ENCODE peak calls at places on chromosomes 16 and 17, in ten cellular contexts. L is dorsolateral prefrontal cortex; R is brain microvascular endothelial cell; W is cardiac fibroblast; T is body of pancreas; M is heart left ventricle; C is CD4-positive, alpha-beta T cell; B is epithelial cell of proximal tubule; S is breast epithelium; K is ascending aorta. O is an unnamed sample.

GRCh38 chr16:10920726-10921427 is 21.4 kb downstream of the DEXI start:
- DNase-seq in B (peak), R (no peak), C (no peak), L (no peak), W (no peak), K (no peak), S (no peak), M (no peak), T (no peak), O (no peak)

GRCh38 chr16:79751785-79752184 is 151.2 kb upstream of the MAF start:
- DNase-seq in L (no peak), T (peak), R (no peak), C (no peak), M (peak), K (peak), S (no peak), B (no peak), W (peak), O (no peak)

GRCh38 chr17:51670899-51671298 is 410.6 kb downstream of the UTP18 start:
- DNase-seq in B (no peak), C (no peak), R (no peak), T (no peak), L (no peak), M (no peak), K (no peak), W (no peak), S (no peak), O (no peak)

GRCh38 chr17:33949100-33949499 is 306.0 kb upstream of the CCL2 start:
- DNase-seq in T (peak), M (no peak), K (no peak), S (no peak), R (no peak), L (no peak), W (no peak), C (no peak), B (no peak), O (no peak)

GRCh38 chr16:47777191-47777590 is 316.1 kb downstream of the PHKB start:
- DNase-seq in K (no peak), T (no peak), M (no peak), L (no peak), B (no peak), C (no peak), R (peak), W (peak), S (no peak), O (no peak)

GRCh38 chr16:8963010-8963824 is 489 bp downstream of the USP7 start:
- DNase-seq in S (no peak), R (no peak), B (no peak), T (peak), C (peak), W (no peak), L (no peak), K (no peak), M (peak), O (no peak)

GRCh38 chr16:69465083-69465721 is 40.8 kb downstream of the CYB5B start:
- DNase-seq in W (peak), C (peak), K (no peak), M (no peak), R (peak), T (no peak), S (no peak), L (no peak), B (no peak), O (peak)

GRCh38 chr16:31870809-31871208 is 2.8 kb upstream of the ZNF267 start:
- DNase-seq in S (no peak), M (no peak), W (no peak), L (no peak), T (no peak), C (no peak), B (no peak), R (no peak), K (no peak), O (no peak)

GRCh38 chr17:51352798-51353197 is 92.5 kb downstream of the UTP18 start:
- DNase-seq in W (no peak), B (no peak), M (no peak), L (no peak), T (no peak), S (no peak), K (no peak), C (no peak), R (no peak), O (no peak)

GRCh38 chr16:47855431-47855830 is 300.4 kb downstream of the ABCC12 start:
- DNase-seq in B (no peak), C (no peak), R (no peak), S (no peak), W (no peak), K (no peak), T (no peak), M (no peak), L (no peak), O (no peak)

GRCh38 chr16:71927383-71927782 is 32.1 kb downstream of the IST1 start:
- DNase-seq in M (peak), L (no peak), W (peak), R (peak), C (no peak), S (peak), B (peak), K (peak), T (peak), O (peak)

GRCh38 chr17:17024778-17025300 is 17.4 kb upstream of the MPRIP start:
- DNase-seq in S (no peak), W (no peak), R (no peak), T (no peak), B (no peak), C (no peak), K (no peak), M (peak), L (no peak), O (no peak)

GRCh38 chr16:1545044-1545736 is 11.7 kb downstream of the TMEM204 start:
- DNase-seq in R (no peak), W (no peak), K (no peak), T (no peak), M (peak), S (no peak), B (no peak), L (no peak), C (no peak), O (no peak)

GRCh38 chr17:40362696-40363479 is 1.6 kb downstream of the GJD3 start:
- DNase-seq in S (peak), W (peak), K (no peak), C (peak), M (peak), B (no peak), T (peak), R (peak), L (no peak), O (peak)

GRCh38 chr16:68100504-68100903 is 15.3 kb downstream of the NFATC3 start:
- DNase-seq in M (no peak), R (no peak), K (no peak), T (no peak), B (no peak), L (no peak), S (no peak), C (no peak), W (no peak), O (no peak)

GRCh38 chr17:36972186-36972686 is 23.5 kb downstream of the AATF start:
- DNase-seq in C (no peak), W (no peak), B (peak), K (no peak), R (no peak), L (no peak), T (no peak), S (no peak), M (no peak), O (no peak)

GRCh38 chr17:66354981-66355380 is 52.6 kb downstream of the PRKCA start:
- DNase-seq in S (no peak), R (no peak), L (no peak), K (no peak), C (no peak), T (no peak), M (no peak), W (peak), B (no peak), O (peak)

GRCh38 chr17:841313-841712 is 59.2 kb downstream of the MRM3 start:
- DNase-seq in R (no peak), K (no peak), B (no peak), S (no peak), C (no peak), W (no peak), M (no peak), L (no peak), T (no peak), O (no peak)

GRCh38 chr17:82244413-82245140 is 15.7 kb downstream of the SLC16A3 start:
- DNase-seq in L (peak), S (no peak), B (no peak), M (no peak), R (no peak), T (no peak), W (peak), K (no peak), C (no peak), O (peak)

GRCh38 chr16:87954361-87954760 is 3.1 kb downstream of the BANP start:
- DNase-seq in C (no peak), T (no peak), L (no peak), S (no peak), W (no peak), B (no peak), R (no peak), K (no peak), M (no peak), O (no peak)

GRCh38 chr16:15574614-15574948 is 68.4 kb downstream of the MARF1 start:
- DNase-seq in L (no peak), R (no peak), M (no peak), C (no peak), W (no peak), B (no peak), S (no peak), K (no peak), T (no peak), O (no peak)

GRCh38 chr17:27489045-27489715 is 32.9 kb downstream of the KSR1 start:
- DNase-seq in M (peak), S (no peak), W (peak), L (no peak), K (peak), C (no peak), B (no peak), T (no peak), R (no peak), O (peak)

GRCh38 chr16:57945740-57946138 is 25.2 kb downstream of the CNGB1 start:
- DNase-seq in W (peak), B (no peak), T (no peak), S (no peak), L (no peak), R (no peak), C (no peak), M (no peak), K (no peak), O (no peak)
- TF ChIP-seq CTCF in W (peak), B (peak), T (no peak), S (no peak), L (no peak), R (peak), C (no peak), M (no peak), K (no peak), O (peak)

DNA sequence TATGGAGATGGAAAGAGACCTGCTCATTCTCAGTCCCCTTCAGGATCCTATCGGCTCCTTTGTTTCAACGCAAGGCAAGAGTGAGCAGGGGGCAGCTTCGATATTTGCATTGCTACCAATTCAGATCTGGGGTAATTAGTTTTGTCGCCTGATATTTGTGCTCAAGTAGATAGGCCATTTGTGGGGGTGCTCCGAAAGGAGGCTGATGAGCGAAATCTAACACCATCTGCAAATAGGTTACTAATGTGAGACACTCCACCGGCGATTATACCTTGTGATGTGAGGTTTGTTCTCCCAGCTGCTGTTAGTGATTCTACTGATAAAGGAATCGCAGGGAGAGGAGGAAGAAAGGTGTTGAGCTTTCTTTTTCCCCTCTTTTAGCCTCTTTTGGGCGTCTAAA is 31.5 kb downstream of the WSCD1 start:
- DNase-seq in T (no peak), R (no peak), K (no peak), L (no peak), W (no peak), B (no peak), M (no peak), S (no peak), C (no peak), O (no peak)
- TF ChIP-seq CTCF in T (no peak), R (no peak), K (no peak), L (no peak), W (no peak), B (no peak), M (no peak), S (no peak), C (no peak), O (no peak)

GRCh38 chr16:73036074-73036826 is 11.7 kb downstream of the ZFHX3 start:
- DNase-seq in C (no peak), S (no peak), R (no peak), T (no peak), L (no peak), M (no peak), W (no peak), B (no peak), K (no peak), O (no peak)
- TF ChIP-seq CTCF in C (no peak), S (no peak), R (no peak), T (no peak), L (no peak), M (no peak), W (no peak), B (no peak), K (no peak), O (no peak)

GRCh38 chr17:76089680-76090516 is 10.9 kb downstream of the ZACN start:
- DNase-seq in L (no peak), K (no peak), C (no peak), B (no peak), T (no peak), R (no peak), S (no peak), W (no peak), M (no peak), O (no peak)

GRCh38 chr17:76088868-76089576 is 10.0 kb downstream of the ZACN start:
- DNase-seq in K (no peak), B (no peak), L (no peak), S (no peak), T (no peak), M (no peak), W (no peak), C (no peak), R (no peak), O (no peak)

GRCh38 chr17:76087531-76087930 is 8.5 kb downstream of the ZACN start:
- DNase-seq in B (no peak), M (no peak), W (no peak), T (no peak), R (no peak), C (no peak), K (no peak), L (no peak), S (no peak), O (no peak)

GRCh38 chr17:76086384-76086783 is 7.4 kb downstream of the ZACN start:
- DNase-seq in T (no peak), R (no peak), S (no peak), W (no peak), B (no peak), M (no peak), C (no peak), L (no peak), K (no peak), O (no peak)

DNA sequence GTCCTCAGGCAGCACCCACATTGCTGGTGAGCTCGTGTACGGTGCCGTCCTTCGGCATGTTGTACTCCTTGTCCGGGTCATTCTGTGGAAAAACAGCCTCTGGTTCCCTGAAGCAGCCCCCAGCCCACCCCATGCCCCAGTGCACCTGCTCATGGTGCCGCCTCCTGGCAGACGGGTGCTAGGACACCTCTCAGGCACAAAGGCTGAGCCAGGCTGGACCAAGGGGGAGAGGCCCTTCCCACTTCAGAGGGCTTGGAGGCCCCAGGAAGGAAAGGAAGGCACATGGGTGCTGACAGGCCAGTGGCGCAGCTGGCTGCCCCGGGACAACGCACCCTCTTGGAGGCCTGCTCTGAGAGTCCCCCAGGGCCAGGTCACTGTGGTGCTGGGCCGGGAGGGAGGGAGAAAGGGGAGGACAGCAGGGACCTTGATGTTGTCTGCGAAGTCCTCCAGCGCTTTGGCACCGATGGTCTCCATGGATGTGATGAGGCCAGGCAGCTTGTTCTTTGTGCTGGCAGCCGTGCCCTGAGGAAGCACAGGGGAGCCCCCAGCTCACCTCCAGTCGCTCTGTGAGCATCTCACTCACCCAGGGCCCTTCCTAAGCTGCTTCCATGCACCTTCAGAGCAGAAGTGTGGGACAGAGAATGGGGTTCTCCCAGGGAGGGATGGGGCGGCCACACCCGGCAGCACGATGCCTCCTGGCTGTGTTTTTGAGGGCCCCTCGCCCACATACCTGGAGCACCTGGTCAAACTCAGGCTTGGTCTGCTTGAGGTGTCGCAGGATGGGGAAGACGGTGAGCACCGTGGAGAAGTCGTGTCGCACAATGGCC is 9.3 kb downstream of the ZACN start:
- DNase-seq in K (no peak), T (no peak), L (no peak), C (no peak), B (no peak), S (no peak), R (no peak), W (no peak), M (no peak), O (no peak)
- TF ChIP-seq CTCF in K (no peak), T (no peak), L (no peak), C (no peak), B (peak), S (no peak), R (peak), W (no peak), M (no peak), O (peak)

GRCh38 chr16:49631521-49632041 is 224.3 kb downstream of the ZNF423 start:
- DNase-seq in B (no peak), T (no peak), R (no peak), W (peak), C (no peak), K (peak), L (no peak), M (no peak), S (no peak), O (no peak)
- TF ChIP-seq CTCF in B (no peak), T (no peak), R (no peak), W (no peak), C (no peak), K (no peak), L (no peak), M (no peak), S (no peak), O (no peak)

GRCh38 chr17:38864636-38865398 is 5.0 kb upstream of the LASP1 start:
- DNase-seq in T (no peak), R (peak), S (no peak), W (peak), K (no peak), B (no peak), M (no peak), C (no peak), L (no peak), O (no peak)
- TF ChIP-seq CTCF in T (no peak), R (peak), S (no peak), W (peak), K (no peak), B (peak), M (no peak), C (no peak), L (no peak), O (peak)

GRCh38 chr17:2937331-2938003 is 125.9 kb downstream of the OR1D5 start:
- DNase-seq in R (no peak), L (no peak), T (no peak), C (no peak), M (no peak), W (no peak), B (no peak), K (no peak), S (no peak), O (peak)
- TF ChIP-seq CTCF in R (peak), L (peak), T (no peak), C (no peak), M (no peak), W (peak), B (peak), K (no peak), S (no peak), O (peak)

O was measured in HFFc6.